ENCODE peak calls at places on chromosome X, in eight cellular contexts. I is mesendoderm, N is GM23338, T is IMR-90, X is astrocyte, E is keratinocyte, G is suprapubic skin, L is PC-3. V is an unnamed sample. For H3K27me3 and H3K36me3, the result is how much of the 10 kb centered on the place peaks cover.

GRCh38 chrX:30296408-30297254 is 12.6 kb downstream of the NR0B1 start:
- DNase-seq in I (no peak), N (no peak), T (no peak), X (no peak), E (no peak), G (no peak), L (peak), V (no peak)

GRCh38 chrX:21985332-21985777 is 44.8 kb downstream of the SMS start:
- DNase-seq in I (peak), N (peak), T (peak), X (peak), E (peak), G (no peak), L (peak), V (peak)

GRCh38 chrX:107849747-107850478 is 24.2 kb downstream of the MID2 start:
- DNase-seq in I (peak), N (peak), T (no peak), X (no peak), E (no peak), G (no peak), L (peak), V (no peak)

GRCh38 chrX:70525733-70526132 is 81.1 kb downstream of the DLG3 start:
- DNase-seq in I (no peak), N (no peak), T (no peak), X (no peak), E (no peak), G (no peak), L (peak), V (no peak)

GRCh38 chrX:71919436-71919835 is 8.8 kb downstream of the NHSL2 start:
- DNase-seq in I (no peak), N (no peak), T (peak), X (no peak), E (no peak), G (no peak), L (no peak), V (peak)

GRCh38 chrX:120824021-120824420 is 51.6 kb downstream of the CT47B1 start:
- DNase-seq in I (no peak), N (no peak), T (no peak), X (no peak), E (no peak), G (no peak), L (peak), V (no peak)

GRCh38 chrX:109797311-109797975 is 64.4 kb upstream of the ACSL4 start:
- DNase-seq in I (no peak), N (no peak), T (no peak), X (no peak), E (no peak), G (no peak), L (peak), V (no peak)

GRCh38 chrX:105502336-105502735 is 281.8 kb upstream of the TEX13A start:
- DNase-seq in I (no peak), N (no peak), T (no peak), X (peak), E (no peak), G (no peak), L (peak), V (no peak)

GRCh38 chrX:8647176-8647575 is 84.8 kb downstream of the ANOS1 start:
- DNase-seq in I (no peak), N (no peak), T (no peak), X (peak), E (no peak), G (no peak), L (peak), V (no peak)

GRCh38 chrX:130158311-130158710 is 7.3 kb downstream of the AIFM1 start:
- DNase-seq in I (no peak), N (peak), T (no peak), X (no peak), E (no peak), G (no peak), L (no peak), V (no peak)

GRCh38 chrX:13535371-13535770 is 34.0 kb upstream of the EGFL6 start:
- DNase-seq in I (no peak), N (no peak), T (no peak), X (peak), E (no peak), G (no peak), L (no peak), V (no peak)

GRCh38 chrX:16558489-16558888 is 91.5 kb upstream of the S100G start:
- DNase-seq in I (no peak), N (no peak), T (no peak), X (no peak), E (no peak), G (no peak), L (no peak), V (no peak)

GRCh38 chrX:147917700-147918694 is 6.3 kb downstream of the FMR1 start:
- DNase-seq in I (no peak), N (no peak), T (peak), X (peak), E (no peak), G (no peak), L (no peak), V (no peak)

GRCh38 chrX:7568130-7568529 is 274.8 kb upstream of the VCX start:
- DNase-seq in I (no peak), N (no peak), T (no peak), X (no peak), E (no peak), G (no peak), L (no peak), V (no peak)

DNA sequence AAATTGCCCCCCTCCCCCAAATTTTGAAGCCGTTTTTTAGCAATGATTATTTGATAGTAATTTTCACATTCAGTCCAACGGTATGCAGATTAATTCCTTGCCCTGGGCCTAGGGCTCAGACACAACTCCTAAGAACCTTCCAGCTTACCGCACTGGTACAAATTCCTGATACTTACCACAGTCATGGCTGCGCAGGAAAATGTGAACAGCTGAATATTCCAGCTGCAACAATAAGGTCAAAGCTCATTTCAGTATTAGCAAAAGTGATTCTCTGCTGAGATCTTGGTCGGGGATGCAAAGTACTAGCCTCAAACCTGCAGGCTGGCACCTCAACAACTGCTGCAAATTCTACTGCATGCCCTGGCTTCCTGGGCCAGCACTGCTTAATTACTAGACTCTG is 3.0 kb downstream of the ATP11C start:
- DNase-seq in I (no peak), N (no peak), T (no peak), X (no peak), E (no peak), G (no peak), L (no peak), V (peak)
- H3K4me3 ChIP-seq in I (no peak), N (peak), T (no peak), X (no peak), E (no peak), G (no peak), L (peak), V (peak)

GRCh38 chrX:18620349-18620748 is 51.6 kb downstream of the RS1 start:
- DNase-seq in I (peak), N (no peak), T (no peak), X (no peak), E (no peak), G (no peak), L (no peak), V (no peak)

GRCh38 chrX:18616688-18617087 is 55.2 kb downstream of the RS1 start:
- DNase-seq in I (no peak), N (no peak), T (no peak), X (no peak), E (no peak), G (no peak), L (no peak), V (no peak)

GRCh38 chrX:18617351-18617750 is 54.6 kb downstream of the RS1 start:
- DNase-seq in I (peak), N (no peak), T (peak), X (peak), E (peak), G (no peak), L (peak), V (peak)

GRCh38 chrX:18613930-18614639 is 57.8 kb downstream of the RS1 start:
- DNase-seq in I (no peak), N (no peak), T (no peak), X (no peak), E (no peak), G (no peak), L (no peak), V (no peak)

DNA sequence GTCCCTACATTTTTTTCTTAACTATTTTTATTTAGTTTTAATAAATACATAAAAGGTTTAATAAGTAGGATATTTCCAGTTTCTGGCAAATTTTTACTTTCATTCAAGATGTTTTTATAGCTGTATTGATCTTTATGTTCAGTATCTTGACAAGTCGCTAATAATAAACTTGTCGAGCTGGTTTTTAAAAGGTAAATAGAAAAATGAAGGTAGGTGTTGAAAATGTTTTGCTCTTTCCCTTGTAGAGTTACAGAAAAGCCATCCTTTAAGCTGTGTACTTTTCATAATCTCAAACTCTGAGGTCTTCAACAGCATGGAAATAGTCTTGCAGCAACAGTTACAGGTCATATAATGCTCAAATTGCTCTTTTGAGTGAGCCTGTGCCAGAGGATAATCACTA is 52.6 kb downstream of the RS1 start:
- DNase-seq in I (no peak), N (no peak), T (no peak), X (no peak), E (no peak), G (no peak), L (no peak), V (no peak)
- H3K27me3 ChIP-seq in I (under half), N (under half), T (under half), X (under half), E (under half), G (under half), L (under half), V (under half)

DNA sequence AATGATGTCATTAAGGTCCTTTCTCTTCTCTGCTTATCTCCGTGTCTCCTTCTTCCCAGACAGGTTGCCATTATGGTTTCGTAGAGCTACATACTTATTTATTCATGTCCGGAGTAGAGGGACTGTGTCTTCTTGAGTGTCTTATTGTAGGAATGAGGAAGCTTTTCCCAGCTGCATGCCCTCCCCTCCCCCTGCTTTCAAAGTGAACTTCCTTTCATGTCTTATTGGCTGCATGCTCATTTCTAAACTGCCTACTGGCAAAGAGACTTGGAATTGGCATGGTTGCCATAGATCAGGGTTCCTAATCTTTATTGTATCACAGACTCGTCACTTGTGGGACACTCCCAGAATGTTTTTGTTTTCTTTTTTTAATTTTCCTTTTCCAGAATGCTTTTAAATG is 15.4 kb downstream of the VAMP7 start:
- DNase-seq in I (no peak), N (no peak), T (no peak), X (no peak), E (no peak), G (no peak), L (no peak), V (no peak)
- H3K36me3 ChIP-seq in I (under half), N (under half), T (under half), X (under half), E (under half), G (under half), L (under half), V (under half)

DNA sequence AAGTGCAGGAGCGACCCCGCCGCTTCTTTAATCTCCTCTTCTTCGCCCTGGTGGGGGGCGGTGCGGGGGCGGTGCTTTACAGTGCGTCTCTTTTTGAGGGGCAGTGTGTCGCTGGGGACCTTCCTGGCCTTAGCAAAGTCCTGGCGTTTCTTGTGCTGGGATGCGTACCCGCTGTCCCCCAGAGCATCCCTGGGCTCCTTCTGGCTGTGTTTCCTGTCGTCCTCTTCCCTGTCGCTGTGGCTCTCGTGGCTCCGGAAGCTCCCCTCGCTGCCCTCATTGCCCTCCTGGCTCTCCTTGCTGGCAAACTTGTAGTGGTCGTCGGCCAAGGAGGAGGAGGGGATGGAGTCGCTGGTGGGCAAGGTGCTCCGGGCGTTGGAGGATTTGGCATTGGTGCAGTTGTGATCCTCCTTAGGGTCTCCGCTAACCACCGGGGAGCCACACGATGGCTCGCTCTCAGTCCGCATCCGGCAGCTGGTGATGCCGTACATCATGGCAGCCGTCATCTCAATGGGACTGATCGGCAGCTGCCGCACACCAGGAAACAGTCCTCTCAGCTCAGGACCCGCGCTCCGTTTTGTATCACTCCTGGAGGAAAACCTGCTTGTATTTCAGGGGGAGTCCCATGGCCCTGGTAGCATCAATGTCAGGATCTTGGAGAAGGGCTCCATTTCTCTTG is 30.4 kb upstream of the TMSB15A start:
- DNase-seq in I (no peak), N (no peak), T (no peak), X (no peak), E (no peak), G (no peak), L (no peak), V (no peak)
- H3K4me3 ChIP-seq in I (no peak), N (peak), T (peak), X (peak), E (no peak), G (peak), L (no peak), V (no peak)

DNA sequence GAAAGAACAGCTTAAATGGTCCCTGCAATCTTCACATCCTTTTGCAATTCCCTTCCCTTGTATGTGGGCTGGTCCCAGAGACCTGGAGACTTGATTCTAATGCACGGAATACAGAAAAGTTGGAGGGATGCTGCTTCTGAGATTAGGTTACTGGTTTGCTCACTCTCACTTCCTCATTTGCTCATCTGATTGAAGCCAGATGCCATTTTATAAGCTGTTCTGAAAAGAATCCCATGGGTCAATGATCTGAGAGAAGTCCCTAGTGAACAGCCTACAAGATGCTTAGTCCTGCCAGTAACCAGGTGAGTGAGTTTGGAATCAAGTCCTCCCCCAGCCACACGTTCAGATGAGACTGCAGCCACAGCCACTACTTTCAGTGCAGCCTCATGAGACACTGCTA is 35.9 kb downstream of the MAGEA1 start:
- DNase-seq in I (no peak), N (no peak), T (no peak), X (no peak), E (no peak), G (no peak), L (no peak), V (no peak)
- H3K27me3 ChIP-seq in I (under half), N (under half), T (under half), X (under half), E (under half), G (under half), L (half or more), V (under half)

DNA sequence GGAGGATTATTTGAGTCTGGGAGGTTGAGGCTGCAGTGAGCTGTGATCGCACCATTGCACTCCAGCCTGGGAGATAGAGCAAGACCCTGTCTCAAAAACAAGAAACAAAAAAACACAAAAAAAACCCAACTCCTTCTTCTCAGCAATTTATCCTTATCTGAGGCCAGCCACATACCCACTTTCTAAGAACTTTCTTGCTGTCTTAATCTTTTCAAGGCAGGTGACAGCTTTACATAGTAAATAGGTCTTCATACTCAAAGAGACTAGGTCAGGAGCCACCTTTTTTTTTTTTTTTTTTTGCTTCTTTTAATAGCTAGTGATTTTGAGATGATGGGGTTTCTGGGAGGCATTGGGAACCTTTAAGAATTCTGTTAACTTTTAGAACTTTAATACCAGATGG is 26.1 kb upstream of the ZCCHC13 start:
- DNase-seq in I (no peak), N (no peak), T (no peak), X (no peak), E (no peak), G (no peak), L (no peak), V (no peak)
- H3K36me3 ChIP-seq in I (under half), N (under half), T (under half), X (under half), E (under half), G (half or more), L (half or more), V (half or more)

V was measured in SJCRH30.